ENCODE peak calls at places on chromosomes 11 and 22, in seven cellular contexts. O, E, W, N, L, U and H are unnamed samples.

GRCh38 chr11:133904818-133905515 is 51.8 kb downstream of the IGSF9B start:
- DNase-seq in N (no peak), W (no peak), O (no peak), L (no peak), E (no peak), U (no peak), H (no peak)

GRCh38 chr11:117851091-117851490 is 25.4 kb downstream of the FXYD6 start:
- DNase-seq in N (no peak), E (no peak), U (no peak), O (peak), L (no peak), W (no peak), H (peak)

GRCh38 chr22:26215766-26216165 is 46.5 kb downstream of the SEZ6L start:
- DNase-seq in L (no peak), N (no peak), E (no peak), W (no peak), O (no peak), U (no peak), H (no peak)

GRCh38 chr22:46051646-46052045 is 74.7 kb upstream of the WNT7B start:
- DNase-seq in N (no peak), E (no peak), L (no peak), U (no peak), O (no peak), W (no peak), H (no peak)

GRCh38 chr22:46514592-46515207 is 22.7 kb downstream of the CELSR1 start:
- DNase-seq in N (no peak), E (no peak), L (no peak), O (peak), W (peak), U (no peak), H (no peak)

GRCh38 chr11:90241414-90241813 is 18.6 kb upstream of the CHORDC1 start:
- DNase-seq in E (no peak), U (no peak), L (no peak), W (no peak), O (no peak), N (peak), H (no peak)

GRCh38 chr11:63915961-63916836 is 765 bp downstream of the RCOR2 start:
- DNase-seq in L (no peak), O (no peak), W (peak), E (no peak), U (peak), N (peak), H (peak)

GRCh38 chr11:64339754-64340408 is at the start of gene CCDC88B:
- DNase-seq in O (no peak), E (peak), N (no peak), U (no peak), L (no peak), W (no peak), H (no peak)

GRCh38 chr11:34342008-34342533 is 15.7 kb downstream of the ABTB2 start:
- DNase-seq in E (no peak), L (no peak), W (peak), O (no peak), N (peak), U (peak), H (peak)

GRCh38 chr22:18091916-18092526 is 14.2 kb downstream of the PEX26 start:
- DNase-seq in U (no peak), W (peak), N (no peak), E (peak), O (no peak), L (peak), H (no peak)

GRCh38 chr11:110168404-110168803 is 75.2 kb downstream of the ZC3H12C start:
- DNase-seq in L (no peak), W (no peak), U (no peak), N (no peak), E (no peak), O (no peak), H (no peak)

GRCh38 chr11:6323291-6323905 is 3.1 kb upstream of the CAVIN3 start:
- DNase-seq in E (no peak), O (no peak), N (peak), U (no peak), L (no peak), W (no peak), H (no peak)

GRCh38 chr22:26615149-26615548 is 2.7 kb downstream of the CRYBB1 start:
- DNase-seq in U (no peak), N (no peak), L (no peak), W (no peak), E (no peak), O (no peak), H (no peak)

GRCh38 chr22:42544686-42545085 is 9.1 kb upstream of the SERHL2 start:
- DNase-seq in L (no peak), O (peak), W (peak), E (no peak), U (no peak), N (no peak), H (no peak)

GRCh38 chr11:92439133-92439532 is 214.5 kb downstream of the FAT3 start:
- DNase-seq in N (no peak), L (no peak), U (no peak), W (no peak), O (no peak), E (no peak), H (no peak)

GRCh38 chr11:73246303-73246702 is 25.8 kb upstream of the P2RY6 start:
- DNase-seq in U (no peak), E (no peak), W (no peak), N (no peak), O (peak), L (no peak), H (no peak)

GRCh38 chr11:118194835-118195627 is 18.6 kb upstream of the SCN2B start:
- DNase-seq in W (peak), U (no peak), N (peak), E (peak), L (no peak), O (peak), H (peak)

GRCh38 chr22:26777402-26777801 is 120.0 kb downstream of the MIAT start:
- DNase-seq in O (peak), N (no peak), U (no peak), L (no peak), W (peak), E (no peak), H (no peak)

GRCh38 chr11:14454861-14455632 is 44.6 kb downstream of the COPB1 start:
- DNase-seq in O (peak), W (peak), E (no peak), N (peak), U (no peak), L (peak), H (peak)

GRCh38 chr22:18997925-18998315 is 61.8 kb upstream of the PRODH start:
- DNase-seq in O (no peak), N (no peak), L (no peak), W (no peak), U (peak), E (no peak), H (no peak)

GRCh38 chr11:128871165-128871564 is 4.1 kb upstream of the KCNJ1 start:
- DNase-seq in L (no peak), E (no peak), N (no peak), U (no peak), W (no peak), O (no peak), H (no peak)

GRCh38 chr11:85123752-85124231 is 503.4 kb downstream of the DLG2 start:
- DNase-seq in L (no peak), U (no peak), W (no peak), N (peak), E (no peak), O (no peak), H (no peak)

GRCh38 chr11:59669611-59670009 is 773 bp upstream of the PATL1 start:
- DNase-seq in N (no peak), E (peak), U (no peak), W (peak), O (peak), L (no peak), H (peak)

GRCh38 chr11:75820636-75821035 is 5.6 kb downstream of the UVRAG start:
- DNase-seq in N (no peak), L (no peak), W (peak), O (peak), U (no peak), E (no peak), H (no peak)

GRCh38 chr22:17633217-17633997 is 4.9 kb upstream of the ATP6V1E1 start:
- DNase-seq in W (peak), L (peak), N (no peak), U (no peak), E (no peak), O (peak), H (no peak)

GRCh38 chr11:39236916-39237315 is 2222.5 kb downstream of the LRRC4C start:
- DNase-seq in E (no peak), N (no peak), W (no peak), U (no peak), L (no peak), O (no peak), H (no peak)

GRCh38 chr11:27420722-27421572 is 51.6 kb downstream of the LGR4 start:
- DNase-seq in N (peak), E (no peak), W (no peak), O (peak), U (peak), L (no peak), H (no peak)

GRCh38 chr11:94814238-94814976 is 46.3 kb downstream of the AMOTL1 start:
- DNase-seq in W (no peak), E (no peak), O (peak), N (no peak), U (no peak), L (no peak), H (no peak)

GRCh38 chr11:67213251-67213650 is 53.0 kb upstream of the GRK2 start:
- DNase-seq in O (no peak), U (no peak), E (no peak), W (no peak), L (no peak), N (no peak), H (no peak)

GRCh38 chr11:72079776-72080325 is 491 bp downstream of the NUMA1 start:
- DNase-seq in E (no peak), L (no peak), W (peak), N (no peak), O (no peak), U (no peak), H (no peak)

GRCh38 chr11:69364901-69365300 is 70.9 kb downstream of the MYEOV start:
- DNase-seq in W (peak), L (no peak), O (peak), E (no peak), U (no peak), N (no peak), H (no peak)

GRCh38 chr11:107370390-107370789 is 87.2 kb downstream of the CWF19L2 start:
- DNase-seq in W (peak), U (no peak), E (no peak), N (no peak), O (peak), L (peak), H (no peak)

GRCh38 chr11:2091112-2091746 is 48.0 kb downstream of the IGF2 start:
- DNase-seq in U (no peak), O (no peak), W (no peak), N (no peak), E (no peak), L (no peak), H (no peak)